ENCODE peak calls at places on chromosomes 6 and 20, in seven cellular contexts. N is heart right ventricle, R is PC-3, V is tibial artery, X is pancreas, P is heart left ventricle, G is hepatocyte. B is an unnamed sample. For H3K36me3, the result is how much of the 10 kb centered on the place peaks cover.

GRCh38 chr6:3261921-3262320 is 3.2 kb downstream of the PSMG4 start:
- DNase-seq in X (no peak), N (no peak), R (no peak), P (no peak), G (no peak), V (no peak), B (no peak)

GRCh38 chr6:150857062-150857905 is 8.2 kb upstream of the MTHFD1L start:
- DNase-seq in G (peak), P (no peak), N (no peak), X (no peak), R (peak), V (no peak), B (peak)

GRCh38 chr6:104411302-104411701 is 448.4 kb downstream of the HACE1 start:
- DNase-seq in R (no peak), V (no peak), X (no peak), N (no peak), P (no peak), G (no peak), B (no peak)

GRCh38 chr6:12037803-12038202 is 25.7 kb downstream of the HIVEP1 start:
- DNase-seq in V (no peak), R (no peak), X (no peak), N (no peak), G (no peak), P (no peak), B (no peak)

GRCh38 chr6:132530293-132530974 is 7.6 kb upstream of the TAAR9 start:
- DNase-seq in N (peak), P (peak), R (peak), G (peak), V (no peak), X (peak), B (peak)

GRCh38 chr6:4274382-4275082 is 139.2 kb upstream of the ECI2 start:
- DNase-seq in X (no peak), V (no peak), P (no peak), R (no peak), N (no peak), G (no peak), B (peak)

GRCh38 chr6:84902354-84902928 is 138.0 kb upstream of the TBX18 start:
- DNase-seq in R (no peak), V (no peak), X (no peak), P (no peak), N (no peak), G (no peak), B (no peak)

GRCh38 chr6:69961251-69961650 is 94.9 kb downstream of the COL19A1 start:
- DNase-seq in N (no peak), P (no peak), G (no peak), R (no peak), X (no peak), V (no peak), B (no peak)

GRCh38 chr20:48823960-48824497 is 3.8 kb downstream of the PREX1 start:
- DNase-seq in G (no peak), N (no peak), V (no peak), X (no peak), R (peak), P (no peak), B (peak)

GRCh38 chr6:131029661-131030297 is 33.3 kb downstream of the EPB41L2 start:
- DNase-seq in V (no peak), X (no peak), P (no peak), G (no peak), N (peak), R (no peak), B (peak)

GRCh38 chr6:155089746-155090145 is 94.6 kb downstream of the TIAM2 start:
- DNase-seq in N (no peak), X (no peak), R (no peak), P (no peak), V (no peak), G (no peak), B (no peak)

GRCh38 chr6:15948930-15949900 is 179.7 kb upstream of the MYLIP start:
- DNase-seq in N (no peak), P (no peak), X (peak), R (peak), G (peak), V (no peak), B (no peak)

GRCh38 chr20:61019322-61019721 is 232.7 kb upstream of the CDH4 start:
- DNase-seq in R (no peak), P (no peak), V (no peak), G (no peak), X (no peak), N (no peak), B (no peak)

GRCh38 chr6:119308994-119309657 is 40.4 kb downstream of the MAN1A1 start:
- DNase-seq in V (no peak), R (no peak), X (no peak), G (no peak), N (no peak), P (no peak), B (no peak)

DNA sequence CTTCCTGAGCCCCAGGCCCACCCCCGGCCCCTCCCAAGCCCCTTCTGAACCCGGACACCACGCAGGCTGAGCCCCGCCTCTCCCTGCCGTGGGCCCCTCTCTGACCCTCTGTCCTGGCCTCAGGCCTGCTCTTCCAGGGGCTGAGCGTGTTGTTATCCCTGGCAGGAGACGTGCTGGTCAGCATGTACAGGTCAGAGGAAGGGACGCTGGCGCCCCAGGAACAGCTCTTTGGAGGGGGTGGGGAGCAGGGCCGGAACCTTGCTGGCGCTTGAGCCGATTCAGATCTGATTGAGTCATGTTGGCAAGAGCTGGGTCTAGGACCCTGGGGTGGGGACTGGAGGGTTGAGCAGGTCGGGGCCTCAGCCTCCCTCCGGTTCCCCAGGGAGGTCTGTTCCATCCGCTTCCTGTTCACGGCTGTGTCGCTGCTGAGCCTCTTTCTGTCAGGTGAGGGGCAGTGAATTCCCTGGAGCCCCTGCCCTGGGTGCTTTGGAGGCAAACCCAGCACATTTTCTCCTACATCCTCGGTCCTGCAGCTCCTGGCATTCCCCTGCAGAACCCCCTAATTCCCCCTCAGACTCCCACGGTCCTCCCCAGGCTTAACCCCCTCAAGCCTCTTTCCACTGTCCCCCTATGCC is 1.9 kb downstream of the SPAG4 start:
- DNase-seq in R (peak), V (peak), P (peak), G (peak), N (peak), X (peak), B (peak)
- H3K4me3 ChIP-seq in R (peak), V (peak), P (peak), G (no peak), N (peak), X (peak), B (peak)

DNA sequence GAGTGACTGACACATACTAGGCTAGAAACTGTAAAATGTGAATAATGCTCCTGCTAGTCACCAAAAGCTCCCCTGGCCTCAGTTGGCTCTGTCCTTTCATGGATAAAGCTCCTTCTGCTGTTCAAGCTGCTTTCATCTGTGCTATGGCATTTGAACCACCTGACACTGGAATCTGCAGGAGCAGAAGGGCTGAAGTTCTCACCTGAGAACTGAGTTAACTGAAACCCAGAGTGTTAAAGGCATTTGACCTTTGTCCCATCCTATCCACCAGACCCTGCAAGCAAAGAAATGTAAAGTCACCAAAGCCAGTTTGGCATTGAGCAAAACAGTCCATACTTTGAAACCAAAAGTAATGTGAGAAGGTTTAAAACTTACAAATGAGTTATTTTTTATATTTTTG is 77.7 kb downstream of the BMP2 start:
- DNase-seq in X (no peak), G (peak), R (no peak), V (no peak), N (no peak), P (no peak), B (no peak)
- H3K36me3 ChIP-seq in X (under half), G (under half), R (under half), V (under half), N (under half), P (under half), B (under half)

GRCh38 chr6:35168461-35168861 is 27.3 kb upstream of the TCP11 start:
- DNase-seq in V (no peak), R (no peak), N (no peak), P (no peak), G (no peak), X (no peak), B (no peak)

GRCh38 chr6:35173068-35174042 is 32.2 kb upstream of the TCP11 start:
- DNase-seq in G (no peak), N (no peak), R (peak), P (no peak), X (no peak), V (no peak), B (peak)

GRCh38 chr6:35170891-35171290 is 29.8 kb upstream of the TCP11 start:
- DNase-seq in X (no peak), N (no peak), R (no peak), G (no peak), V (no peak), P (no peak), B (peak)

GRCh38 chr6:35167505-35167904 is 26.4 kb upstream of the TCP11 start:
- DNase-seq in V (no peak), G (no peak), N (no peak), P (no peak), X (no peak), R (no peak), B (no peak)

DNA sequence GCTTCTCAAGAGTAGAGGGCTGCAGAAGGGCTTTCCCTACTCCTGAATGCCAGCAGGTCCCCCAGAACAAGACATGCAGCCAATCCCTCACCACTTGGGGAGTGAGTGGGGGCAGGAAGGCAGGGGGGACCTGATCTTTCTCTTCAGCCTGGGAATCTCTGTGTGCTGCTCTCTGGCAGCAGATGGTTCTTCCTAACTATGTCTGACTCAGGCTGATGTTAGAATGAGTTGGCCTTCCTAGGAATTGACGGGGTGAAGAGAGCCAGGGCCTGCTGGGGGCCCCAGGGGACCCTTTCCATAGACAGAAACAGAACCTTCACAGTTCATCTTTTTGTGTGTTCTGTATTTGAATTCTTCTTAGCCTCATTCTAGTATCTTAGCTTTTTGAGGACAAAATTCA is 29.0 kb upstream of the TCP11 start:
- DNase-seq in N (no peak), V (no peak), P (no peak), G (no peak), R (no peak), X (no peak), B (peak)
- H3K4me3 ChIP-seq in N (no peak), V (no peak), P (no peak), G (no peak), R (no peak), X (no peak), B (no peak)

GRCh38 chr20:56395166-56395565 is 2.7 kb downstream of the CSTF1 start:
- DNase-seq in R (no peak), G (no peak), P (no peak), N (no peak), V (no peak), X (no peak), B (no peak)
- H3K36me3 ChIP-seq in R (half or more), G (under half), P (half or more), N (under half), V (under half), X (under half), B (half or more)

DNA sequence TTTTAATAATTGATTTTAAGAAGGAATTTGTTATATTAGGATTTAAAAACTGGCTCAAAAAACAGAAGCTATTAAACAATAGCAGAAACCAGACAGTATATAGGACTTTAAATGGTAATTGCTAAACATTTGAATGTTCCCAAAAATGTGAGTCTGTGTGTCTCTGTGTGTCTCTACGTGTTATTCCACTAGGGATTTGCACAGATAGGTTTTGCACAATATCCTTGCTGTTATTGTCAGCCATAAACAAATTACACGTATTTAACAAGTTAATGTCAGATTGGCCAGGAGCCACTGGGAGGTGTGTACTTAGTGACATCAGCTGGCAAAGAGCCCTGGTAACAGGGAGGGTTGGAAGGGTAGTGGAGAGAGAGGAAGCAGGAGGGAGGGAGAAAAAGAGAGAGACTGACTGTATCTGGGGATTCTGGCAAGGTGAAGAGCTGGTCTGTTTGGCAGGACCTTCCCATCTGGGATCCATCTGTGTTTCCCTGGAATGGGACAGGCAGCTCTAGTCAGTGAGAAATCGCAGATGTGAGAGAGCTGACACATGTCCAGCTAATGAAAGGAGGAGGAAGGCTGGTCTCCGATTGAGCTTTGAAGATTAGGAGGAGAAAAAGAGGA is 72.2 kb downstream of the CBFA2T2 start:
- DNase-seq in P (peak), X (peak), V (peak), N (peak), G (peak), R (peak), B (peak)
- H3K4me3 ChIP-seq in P (peak), X (no peak), V (peak), N (no peak), G (no peak), R (peak), B (no peak)

GRCh38 chr6:7899046-7899888 is 11.3 kb downstream of the TXNDC5 start:
- DNase-seq in N (no peak), G (peak), P (no peak), R (peak), X (no peak), V (no peak), B (no peak)

GRCh38 chr6:7899889-7900213 is 10.7 kb downstream of the TXNDC5 start:
- DNase-seq in P (no peak), X (no peak), R (no peak), G (no peak), N (no peak), V (no peak), B (no peak)

GRCh38 chr6:7901056-7901455 is 9.5 kb downstream of the TXNDC5 start:
- DNase-seq in G (no peak), X (peak), N (no peak), V (no peak), P (no peak), R (no peak), B (no peak)

GRCh38 chr6:7901780-7902179 is 8.8 kb downstream of the TXNDC5 start:
- DNase-seq in X (no peak), V (no peak), G (no peak), N (no peak), P (no peak), R (no peak), B (no peak)

DNA sequence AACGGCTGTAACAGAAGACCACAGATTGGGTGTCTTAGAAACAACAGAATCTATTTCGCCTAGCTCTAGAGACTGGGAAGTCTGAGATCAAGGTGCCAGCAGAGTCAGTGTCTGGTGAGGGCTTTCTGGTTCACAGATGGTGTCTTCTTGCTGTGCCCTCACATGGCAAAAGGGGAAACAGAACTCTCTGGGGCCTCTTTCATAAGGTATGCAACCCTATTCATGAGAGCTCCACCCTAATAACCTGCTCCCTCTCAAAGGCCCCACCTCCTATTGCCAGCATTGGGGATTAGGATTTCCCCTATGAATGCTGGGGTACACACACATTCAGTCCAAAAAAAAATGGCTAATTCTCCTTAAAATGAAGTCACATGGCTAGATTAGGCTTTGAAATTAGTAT is 10.0 kb downstream of the TXNDC5 start:
- DNase-seq in N (no peak), P (no peak), G (no peak), V (no peak), R (no peak), X (no peak), B (no peak)
- H3K36me3 ChIP-seq in N (under half), P (half or more), G (under half), V (half or more), R (half or more), X (under half), B (half or more)

DNA sequence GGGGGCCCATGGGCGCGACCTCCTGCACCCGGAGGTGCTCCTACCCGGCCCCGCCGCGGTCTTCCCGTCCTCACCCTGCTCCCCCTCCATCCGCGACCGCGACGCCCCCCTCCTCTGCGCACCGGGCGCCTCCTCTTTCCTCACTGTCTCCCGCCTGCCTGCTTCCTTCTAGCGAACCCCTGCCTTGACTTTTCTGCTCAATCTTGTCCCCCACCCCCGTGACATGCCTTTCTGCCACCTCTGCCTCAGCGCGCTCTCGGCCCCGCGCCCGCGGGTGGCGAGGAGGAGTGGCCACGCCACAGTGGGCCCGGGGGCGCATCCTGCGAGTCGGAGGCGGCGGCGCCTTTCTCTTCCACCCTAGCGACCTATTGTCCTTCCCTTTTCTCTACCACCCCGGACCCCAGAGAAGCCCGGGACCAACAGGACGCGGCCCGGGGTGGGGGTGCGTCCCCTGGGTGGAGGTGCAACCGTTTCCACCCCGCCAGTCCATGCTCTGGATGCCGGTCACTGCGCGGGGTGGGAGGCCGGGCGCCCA is 2.1 kb downstream of the PDE10A start:
- DNase-seq in N (no peak), V (no peak), G (peak), R (no peak), X (no peak), P (peak), B (no peak)
- H3K4me3 ChIP-seq in N (peak), V (peak), G (peak), R (peak), X (peak), P (peak), B (peak)